ENCODE peak calls at places on chromosome 17, in six cellular contexts. One of them, this sample, is unnamed.

GRCh38 chr17:66677201-66677981 is 157.5 kb upstream of the CACNG5 start:
- DNase-seq in upper lobe of right lung: no peak
- DNase-seq in heart left ventricle: no peak
- DNase-seq in left ventricle myocardium inferior: no peak
- DNase-seq in heart right ventricle: no peak
- DNase-seq in esophagus squamous epithelium: no peak
- DNase-seq in this sample: no peak

GRCh38 chr17:43599835-43600234 is 53.7 kb upstream of the ETV4 start:
- DNase-seq in esophagus squamous epithelium: no peak
- DNase-seq in left ventricle myocardium inferior: no peak
- DNase-seq in heart left ventricle: no peak
- DNase-seq in heart right ventricle: no peak
- DNase-seq in upper lobe of right lung: no peak
- DNase-seq in this sample: no peak

GRCh38 chr17:3534881-3535252 is 22.7 kb downstream of the TRPV3 start:
- DNase-seq in heart left ventricle: no peak
- DNase-seq in upper lobe of right lung: no peak
- DNase-seq in esophagus squamous epithelium: no peak
- DNase-seq in heart right ventricle: peak; percentile 50
- DNase-seq in left ventricle myocardium inferior: no peak
- DNase-seq in this sample: peak; percentile 74

GRCh38 chr17:65389956-65390355 is 171.5 kb downstream of the AXIN2 start:
- DNase-seq in heart left ventricle: no peak
- DNase-seq in heart right ventricle: no peak
- DNase-seq in upper lobe of right lung: no peak
- DNase-seq in esophagus squamous epithelium: no peak
- DNase-seq in left ventricle myocardium inferior: no peak
- DNase-seq in this sample: no peak

GRCh38 chr17:63366238-63366561 is 79.9 kb downstream of the CYB561 start:
- DNase-seq in esophagus squamous epithelium: no peak
- DNase-seq in heart left ventricle: no peak
- DNase-seq in heart right ventricle: no peak
- DNase-seq in upper lobe of right lung: no peak
- DNase-seq in left ventricle myocardium inferior: no peak
- DNase-seq in this sample: no peak

GRCh38 chr17:64262125-64262421 is 987 bp downstream of the TEX2 start:
- DNase-seq in left ventricle myocardium inferior: no peak
- DNase-seq in esophagus squamous epithelium: no peak
- DNase-seq in heart left ventricle: no peak
- DNase-seq in heart right ventricle: no peak
- DNase-seq in upper lobe of right lung: no peak
- DNase-seq in this sample: no peak

GRCh38 chr17:20187049-20187448 is 177.9 kb downstream of the SPECC1 start:
- DNase-seq in esophagus squamous epithelium: no peak
- DNase-seq in heart left ventricle: no peak
- DNase-seq in left ventricle myocardium inferior: no peak
- DNase-seq in heart right ventricle: no peak
- DNase-seq in upper lobe of right lung: no peak
- DNase-seq in this sample: no peak

GRCh38 chr17:5558815-5559785 is 25.2 kb downstream of the NLRP1 start:
- DNase-seq in esophagus squamous epithelium: no peak
- DNase-seq in left ventricle myocardium inferior: no peak
- DNase-seq in heart right ventricle: no peak
- DNase-seq in upper lobe of right lung: no peak
- DNase-seq in heart left ventricle: no peak
- DNase-seq in this sample: no peak

GRCh38 chr17:79777166-79777843 is 643 bp upstream of the CBX2 start:
- DNase-seq in heart left ventricle: peak; percentile 82
- DNase-seq in heart right ventricle: peak; percentile 78
- DNase-seq in left ventricle myocardium inferior: peak; percentile 68
- DNase-seq in esophagus squamous epithelium: no peak
- DNase-seq in upper lobe of right lung: peak; percentile 81
- DNase-seq in this sample: peak; percentile 47

GRCh38 chr17:14048169-14048568 is 21.1 kb upstream of the COX10 start:
- DNase-seq in heart right ventricle: no peak
- DNase-seq in heart left ventricle: no peak
- DNase-seq in left ventricle myocardium inferior: no peak
- DNase-seq in esophagus squamous epithelium: no peak
- DNase-seq in upper lobe of right lung: no peak
- DNase-seq in this sample: no peak

GRCh38 chr17:61583242-61583641 is 7.8 kb downstream of the NACA2 start:
- DNase-seq in upper lobe of right lung: no peak
- DNase-seq in heart left ventricle: no peak
- DNase-seq in esophagus squamous epithelium: no peak
- DNase-seq in left ventricle myocardium inferior: no peak
- DNase-seq in heart right ventricle: no peak
- DNase-seq in this sample: no peak

GRCh38 chr17:64630309-64631223 is 31.5 kb downstream of the SMURF2 start:
- DNase-seq in esophagus squamous epithelium: no peak
- DNase-seq in left ventricle myocardium inferior: no peak
- DNase-seq in upper lobe of right lung: no peak
- DNase-seq in heart left ventricle: no peak
- DNase-seq in heart right ventricle: no peak
- DNase-seq in this sample: no peak

GRCh38 chr17:63695889-63696288 is 4.0 kb downstream of the LIMD2 start:
- DNase-seq in esophagus squamous epithelium: no peak
- DNase-seq in heart left ventricle: no peak
- DNase-seq in heart right ventricle: no peak
- DNase-seq in upper lobe of right lung: no peak
- DNase-seq in left ventricle myocardium inferior: no peak
- DNase-seq in this sample: no peak

GRCh38 chr17:28196637-28197036 is 122.4 kb upstream of the TMEM97 start:
- DNase-seq in heart right ventricle: no peak
- DNase-seq in left ventricle myocardium inferior: no peak
- DNase-seq in upper lobe of right lung: no peak
- DNase-seq in heart left ventricle: no peak
- DNase-seq in esophagus squamous epithelium: no peak
- DNase-seq in this sample: no peak

GRCh38 chr17:43721537-43722268 is 36.9 kb downstream of the SOST start:
- DNase-seq in upper lobe of right lung: no peak
- DNase-seq in esophagus squamous epithelium: no peak
- DNase-seq in heart right ventricle: no peak
- DNase-seq in left ventricle myocardium inferior: no peak
- DNase-seq in heart left ventricle: no peak
- DNase-seq in this sample: no peak

GRCh38 chr17:73711184-73711583 is 66.9 kb upstream of the SDK2 start:
- DNase-seq in left ventricle myocardium inferior: no peak
- DNase-seq in heart right ventricle: no peak
- DNase-seq in heart left ventricle: no peak
- DNase-seq in upper lobe of right lung: no peak
- DNase-seq in esophagus squamous epithelium: no peak
- DNase-seq in this sample: no peak

GRCh38 chr17:29166507-29166887 is 13.7 kb downstream of the MYO18A start:
- DNase-seq in heart right ventricle: no peak
- DNase-seq in left ventricle myocardium inferior: no peak
- DNase-seq in upper lobe of right lung: no peak
- DNase-seq in esophagus squamous epithelium: no peak
- DNase-seq in heart left ventricle: no peak
- DNase-seq in this sample: no peak

GRCh38 chr17:44850025-44850424 is 2.3 kb downstream of the HIGD1B start:
- DNase-seq in left ventricle myocardium inferior: no peak
- DNase-seq in esophagus squamous epithelium: no peak
- DNase-seq in heart left ventricle: no peak
- DNase-seq in upper lobe of right lung: no peak
- DNase-seq in heart right ventricle: no peak
- DNase-seq in this sample: no peak

GRCh38 chr17:58677204-58677880 is 14.5 kb downstream of the TEX14 start:
- DNase-seq in heart right ventricle: no peak
- DNase-seq in heart left ventricle: no peak
- DNase-seq in esophagus squamous epithelium: no peak
- DNase-seq in upper lobe of right lung: no peak
- DNase-seq in left ventricle myocardium inferior: no peak
- DNase-seq in this sample: no peak

DNA sequence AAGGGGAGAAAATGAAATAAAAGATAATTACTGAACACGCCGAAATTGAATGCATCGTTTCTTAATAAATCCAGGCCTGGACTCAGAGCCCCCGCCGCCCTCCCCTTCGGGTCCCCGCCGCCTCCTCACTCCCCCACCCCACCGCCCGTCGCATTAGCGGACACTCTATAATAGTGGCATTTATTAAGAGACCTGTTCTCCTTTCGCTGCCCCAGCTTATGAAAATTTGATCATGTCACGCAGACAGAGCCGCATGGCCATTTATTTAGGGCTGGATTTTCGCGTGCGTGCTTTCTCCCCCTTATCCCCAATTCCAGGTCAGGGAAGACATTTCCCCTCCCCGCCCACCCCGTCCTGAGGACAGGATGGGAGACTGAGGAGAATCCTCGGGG is 6.3 kb upstream of the HOXB2 start:
- DNase-seq in heart right ventricle: no peak
- DNase-seq in upper lobe of right lung: peak; percentile 25
- DNase-seq in left ventricle myocardium inferior: no peak
- DNase-seq in esophagus squamous epithelium: no peak
- DNase-seq in heart left ventricle: no peak
- DNase-seq in this sample: no peak
- H3K4me1 ChIP-seq in heart right ventricle: no peaks in the 10 kb centered on the region
- H3K4me1 ChIP-seq in upper lobe of right lung: peaks cover 2% of the 10 kb centered on the region
- H3K4me1 ChIP-seq in left ventricle myocardium inferior: peaks cover 20% of the 10 kb centered on the region
- H3K4me1 ChIP-seq in esophagus squamous epithelium: peaks cover 54% of the 10 kb centered on the region
- H3K4me1 ChIP-seq in heart left ventricle: peaks cover 6% of the 10 kb centered on the region
- H3K4me1 ChIP-seq in this sample: no peaks in the 10 kb centered on the region

DNA sequence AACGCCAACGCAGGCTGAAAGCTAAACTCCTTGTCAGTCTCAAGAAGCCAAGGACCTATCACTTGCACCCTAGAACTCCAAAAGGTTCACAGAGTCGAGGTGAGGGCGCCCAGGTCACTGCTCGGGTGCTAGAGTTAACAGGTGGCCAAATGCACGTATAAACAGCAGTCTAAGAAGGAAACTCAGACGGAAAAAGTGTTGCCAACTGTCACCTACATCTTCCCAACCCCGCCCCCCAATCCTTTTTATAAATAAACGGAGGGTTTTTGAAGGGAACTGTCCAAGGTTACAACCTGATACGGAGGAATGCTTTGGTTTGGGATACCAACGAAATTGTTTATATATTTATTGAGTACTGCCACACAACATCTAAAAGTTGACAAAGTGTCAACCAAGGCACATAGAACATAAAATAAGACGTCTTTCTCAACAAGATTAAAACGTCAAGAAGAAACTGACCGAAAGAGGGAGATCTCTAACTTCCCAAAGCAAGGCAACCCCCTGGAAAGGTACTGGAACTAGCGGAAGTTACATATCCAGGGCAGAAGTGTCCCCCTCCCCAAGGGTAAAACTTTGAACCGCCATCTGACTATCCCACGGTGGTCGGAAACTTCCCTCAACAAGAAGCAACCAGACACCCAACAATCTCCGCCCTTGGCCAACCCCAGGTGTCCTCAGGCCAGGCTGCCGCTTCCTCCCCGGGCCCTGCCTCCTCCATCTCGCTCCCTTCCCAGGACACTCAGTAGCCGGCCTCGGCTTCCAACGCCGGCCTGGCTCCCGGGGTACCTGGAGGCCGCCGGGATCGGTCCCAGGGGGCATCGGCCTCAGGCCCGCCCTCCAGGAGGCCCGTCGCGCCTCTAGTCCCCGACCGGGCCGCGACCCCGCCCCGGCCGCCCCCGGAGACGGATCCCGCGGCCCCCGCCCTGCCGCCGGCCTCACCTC is 982 bp downstream of the SPAG9 start:
- DNase-seq in upper lobe of right lung: peak; percentile 78
- DNase-seq in heart left ventricle: peak; percentile 37
- DNase-seq in esophagus squamous epithelium: no peak
- DNase-seq in left ventricle myocardium inferior: peak; percentile 41
- DNase-seq in heart right ventricle: peak; percentile 39
- DNase-seq in this sample: peak; percentile 43
- TF ChIP-seq CTCF in upper lobe of right lung: peak; percentile 24
- TF ChIP-seq CTCF in heart left ventricle: peak; percentile 21
- TF ChIP-seq CTCF in esophagus squamous epithelium: no peak
- TF ChIP-seq CTCF in left ventricle myocardium inferior: peak; percentile 41
- TF ChIP-seq CTCF in heart right ventricle: no peak
- TF ChIP-seq CTCF in this sample: no peak

DNA sequence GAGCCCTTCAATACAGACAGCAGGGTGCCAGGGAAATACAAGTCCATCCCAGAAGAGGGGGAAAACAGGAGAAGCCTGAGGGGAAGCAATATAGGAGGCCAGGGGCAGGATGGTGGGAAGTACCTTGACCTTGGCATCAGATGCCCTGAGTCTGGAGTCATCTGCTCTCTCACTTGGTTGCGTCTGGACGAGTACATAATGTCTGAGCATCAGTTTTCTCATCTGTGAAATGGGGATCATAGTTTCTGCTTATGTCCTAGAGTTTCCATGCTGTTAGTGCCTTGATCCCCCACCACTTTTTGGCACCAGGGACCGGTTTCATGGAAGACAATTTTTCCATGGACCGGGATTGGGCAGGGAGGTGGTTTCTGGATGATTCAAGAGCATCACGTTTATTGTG is 2.3 kb downstream of the STAT5A start:
- DNase-seq in heart right ventricle: no peak
- DNase-seq in esophagus squamous epithelium: no peak
- DNase-seq in left ventricle myocardium inferior: no peak
- DNase-seq in upper lobe of right lung: peak; percentile 12
- DNase-seq in heart left ventricle: no peak
- DNase-seq in this sample: no peak
- H3K4me3 ChIP-seq in heart right ventricle: no peak overlapping the region
- H3K4me3 ChIP-seq in esophagus squamous epithelium: no peak overlapping the region
- H3K4me3 ChIP-seq in left ventricle myocardium inferior: no peak overlapping the region
- H3K4me3 ChIP-seq in upper lobe of right lung: no peak overlapping the region
- H3K4me3 ChIP-seq in heart left ventricle: no peak overlapping the region
- H3K4me3 ChIP-seq in this sample: no peak overlapping the region

GRCh38 chr17:77395609-77396008 is 254.8 kb downstream of the SEC14L1 start:
- DNase-seq in esophagus squamous epithelium: no peak
- DNase-seq in heart left ventricle: no peak
- DNase-seq in heart right ventricle: no peak
- DNase-seq in upper lobe of right lung: no peak
- DNase-seq in left ventricle myocardium inferior: no peak
- DNase-seq in this sample: no peak
- H3K4me1 ChIP-seq in esophagus squamous epithelium: peaks cover 54% of the 10 kb centered on the region
- H3K4me1 ChIP-seq in heart left ventricle: peaks cover 70% of the 10 kb centered on the region
- H3K4me1 ChIP-seq in heart right ventricle: peaks cover 60% of the 10 kb centered on the region
- H3K4me1 ChIP-seq in upper lobe of right lung: peaks cover 58% of the 10 kb centered on the region
- H3K4me1 ChIP-seq in left ventricle myocardium inferior: peaks cover 93% of the 10 kb centered on the region
- H3K4me1 ChIP-seq in this sample: peaks cover 51% of the 10 kb centered on the region

GRCh38 chr17:18321309-18321708 is 6.2 kb downstream of the SMCR8 start:
- DNase-seq in left ventricle myocardium inferior: no peak
- DNase-seq in esophagus squamous epithelium: no peak
- DNase-seq in heart left ventricle: no peak
- DNase-seq in heart right ventricle: no peak
- DNase-seq in upper lobe of right lung: no peak
- DNase-seq in this sample: no peak
- TF ChIP-seq CTCF in left ventricle myocardium inferior: peak; percentile 30
- TF ChIP-seq CTCF in esophagus squamous epithelium: no peak
- TF ChIP-seq CTCF in heart left ventricle: peak; percentile 31
- TF ChIP-seq CTCF in heart right ventricle: no peak
- TF ChIP-seq CTCF in upper lobe of right lung: peak; percentile 12
- TF ChIP-seq CTCF in this sample: no peak